ENCODE peak calls at places on chromosomes 3 and 15, in nine cellular contexts. E, M, G, T, V, W, B, O and U are unnamed samples.

GRCh38 chr15:57572463-57572862 is 19.2 kb upstream of the MYZAP start:
- DNase-seq in E (no peak), M (no peak), G (no peak), T (no peak), V (no peak), W (no peak), B (no peak), O (no peak), U (no peak)

GRCh38 chr3:134060561-134061385 is 31.0 kb upstream of the SLCO2A1 start:
- DNase-seq in E (no peak), M (no peak), G (no peak), T (no peak), V (no peak), W (no peak), B (no peak), O (no peak), U (peak)

GRCh38 chr3:176159796-176160195 is 1037.5 kb downstream of the TBL1XR1 start:
- DNase-seq in E (no peak), M (no peak), G (no peak), T (no peak), V (no peak), W (no peak), B (no peak), O (no peak), U (no peak)

GRCh38 chr3:153350420-153350819 is 188.4 kb downstream of the RAP2B start:
- DNase-seq in E (no peak), M (no peak), G (no peak), T (no peak), V (no peak), W (no peak), B (no peak), O (no peak), U (no peak)

GRCh38 chr15:68372291-68372811 is 59.6 kb downstream of the ITGA11 start:
- DNase-seq in E (no peak), M (no peak), G (no peak), T (peak), V (no peak), W (no peak), B (peak), O (peak), U (peak)

GRCh38 chr3:77321646-77322045 is 281.7 kb downstream of the ROBO2 start:
- DNase-seq in E (no peak), M (no peak), G (no peak), T (no peak), V (no peak), W (no peak), B (no peak), O (no peak), U (no peak)

GRCh38 chr3:79202471-79203143 is 565.2 kb downstream of the ROBO1 start:
- DNase-seq in E (no peak), M (no peak), G (no peak), T (no peak), V (no peak), W (no peak), B (no peak), O (no peak), U (no peak)

GRCh38 chr3:114221165-114221880 is 16.1 kb downstream of the ZNF80 start:
- DNase-seq in E (no peak), M (peak), G (no peak), T (no peak), V (no peak), W (no peak), B (no peak), O (no peak), U (no peak)

GRCh38 chr15:82018201-82018600 is 27.6 kb downstream of the MEX3B start:
- DNase-seq in E (no peak), M (no peak), G (no peak), T (no peak), V (no peak), W (no peak), B (no peak), O (no peak), U (no peak)

GRCh38 chr15:25694238-25694584 is 168.9 kb downstream of the ATP10A start:
- DNase-seq in E (no peak), M (no peak), G (no peak), T (no peak), V (no peak), W (no peak), B (peak), O (no peak), U (no peak)

GRCh38 chr3:187314176-187314575 is 22.6 kb upstream of the MASP1 start:
- DNase-seq in E (no peak), M (no peak), G (no peak), T (no peak), V (no peak), W (no peak), B (no peak), O (no peak), U (no peak)

GRCh38 chr15:67149068-67149841 is 83.9 kb downstream of the SMAD3 start:
- DNase-seq in E (no peak), M (no peak), G (no peak), T (no peak), V (no peak), W (no peak), B (peak), O (no peak), U (no peak)

GRCh38 chr3:7977245-7978103 is 524.1 kb upstream of the LMCD1 start:
- DNase-seq in E (no peak), M (no peak), G (no peak), T (peak), V (no peak), W (no peak), B (no peak), O (no peak), U (no peak)

GRCh38 chr3:69612791-69613190 is 126.5 kb upstream of the MITF start:
- DNase-seq in E (no peak), M (no peak), G (no peak), T (no peak), V (no peak), W (no peak), B (no peak), O (no peak), U (no peak)

GRCh38 chr3:182789371-182789770 is 3.9 kb upstream of the ATP11B start:
- DNase-seq in E (no peak), M (no peak), G (no peak), T (no peak), V (no peak), W (no peak), B (no peak), O (no peak), U (no peak)

GRCh38 chr3:19254784-19255338 is 106.6 kb downstream of the KCNH8 start:
- DNase-seq in E (no peak), M (no peak), G (no peak), T (no peak), V (no peak), W (no peak), B (no peak), O (no peak), U (no peak)

GRCh38 chr3:112973325-112974177 is 1.4 kb downstream of the CD200R1 start:
- DNase-seq in E (no peak), M (peak), G (no peak), T (no peak), V (no peak), W (peak), B (no peak), O (no peak), U (no peak)

GRCh38 chr3:31498824-31499223 is 33.9 kb upstream of the STT3B start:
- DNase-seq in E (no peak), M (no peak), G (no peak), T (no peak), V (no peak), W (no peak), B (no peak), O (no peak), U (no peak)

GRCh38 chr3:150022406-150023238 is 51.9 kb upstream of the PFN2 start:
- DNase-seq in E (no peak), M (peak), G (no peak), T (no peak), V (no peak), W (peak), B (no peak), O (no peak), U (no peak)

GRCh38 chr15:88897456-88898194 is 2.3 kb upstream of the HAPLN3 start:
- DNase-seq in E (peak), M (peak), G (peak), T (peak), V (no peak), W (no peak), B (peak), O (peak), U (peak)
- TF ChIP-seq CTCF in E (peak), M (peak), G (peak), T (peak), V (no peak), W (peak), B (peak), O (peak), U (peak)

GRCh38 chr15:52466134-52466701 is 62.5 kb downstream of the MYO5A start:
- DNase-seq in E (no peak), M (peak), G (peak), T (no peak), V (no peak), W (peak), B (peak), O (no peak), U (no peak)
- TF ChIP-seq EP300 in E (no peak), M (no peak), G (no peak), T (no peak), V (no peak), W (peak), B (no peak), O (no peak), U (no peak)

GRCh38 chr3:88677311-88677710 is 430.1 kb upstream of the EPHA3 start:
- DNase-seq in E (no peak), M (no peak), G (no peak), T (no peak), V (no peak), W (no peak), B (no peak), O (no peak), U (no peak)

GRCh38 chr3:88668180-88668579 is 439.2 kb upstream of the EPHA3 start:
- DNase-seq in E (no peak), M (no peak), G (no peak), T (no peak), V (no peak), W (no peak), B (no peak), O (no peak), U (no peak)

DNA sequence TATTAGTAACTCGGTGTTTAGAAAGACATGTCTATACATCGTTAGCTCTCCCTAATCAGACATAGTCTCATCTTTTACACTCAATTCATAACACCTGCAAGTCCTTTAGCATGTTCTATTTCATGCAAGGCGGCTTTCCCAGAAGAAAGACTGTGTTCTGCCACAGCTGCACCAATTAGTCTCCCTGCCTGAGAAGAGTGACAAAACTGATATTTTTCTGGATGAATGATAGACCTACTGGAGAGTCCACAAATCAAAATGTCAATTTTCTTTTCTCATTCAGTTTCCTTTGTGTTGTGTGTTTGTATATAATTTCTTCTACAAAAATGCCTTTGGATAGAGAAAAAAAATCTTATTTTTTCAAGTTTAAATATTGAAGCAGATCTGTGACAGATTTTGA is 435.8 kb upstream of the EPHA3 start:
- DNase-seq in E (no peak), M (no peak), G (no peak), T (no peak), V (no peak), W (no peak), B (no peak), O (no peak), U (no peak)
- TF ChIP-seq POLR2A in E (no peak), M (no peak), G (no peak), T (no peak), V (no peak), W (no peak), B (no peak), O (no peak), U (no peak)

DNA sequence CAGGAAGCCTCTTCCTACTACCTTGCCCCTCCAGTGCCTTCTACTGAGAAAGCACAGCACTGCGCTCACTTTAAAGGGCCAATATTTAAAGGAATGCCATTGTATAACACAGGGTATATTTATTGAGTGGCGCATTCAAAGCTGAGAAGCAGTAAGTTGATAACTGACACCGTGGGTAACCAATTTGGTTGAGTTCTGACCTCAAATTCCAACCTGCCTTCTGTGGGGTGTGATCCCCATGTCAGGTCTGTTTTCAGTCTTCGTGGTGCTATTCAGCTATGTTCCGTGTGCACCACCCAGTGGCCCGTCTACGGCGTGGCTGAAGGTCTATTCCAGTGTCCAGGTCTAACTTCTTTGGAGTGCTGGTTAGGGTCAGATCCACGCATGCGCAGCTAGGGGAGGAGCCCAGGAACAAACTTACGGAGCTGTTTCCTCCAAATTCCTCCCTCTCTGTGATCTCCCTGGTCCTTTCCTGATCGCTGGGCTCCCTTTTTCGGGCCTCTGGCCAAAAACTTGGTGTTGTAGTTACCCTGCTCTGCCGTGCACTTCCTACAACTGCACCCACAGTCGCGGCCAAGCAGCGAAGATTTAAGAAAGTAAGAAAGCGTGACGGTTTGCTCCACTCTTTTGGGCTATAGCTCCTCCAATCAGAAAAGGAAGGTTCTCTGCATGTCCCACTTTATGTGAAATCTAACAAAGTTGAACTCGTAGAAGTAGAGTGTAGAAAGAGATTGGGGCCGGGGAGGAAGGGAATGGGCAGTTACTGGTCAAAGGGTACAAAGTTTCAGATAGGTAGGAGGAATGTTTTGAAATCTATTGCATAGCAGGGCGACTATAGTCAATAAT is 7.7 kb downstream of the LRRC2 start:
- DNase-seq in E (peak), M (peak), G (peak), T (peak), V (no peak), W (peak), B (peak), O (peak), U (peak)
- TF ChIP-seq CTCF in E (peak), M (peak), G (peak), T (peak), V (peak), W (peak), B (peak), O (no peak), U (peak)